ENCODE peak calls at places on chromosome 19, in nine cellular contexts. G is sigmoid colon; E is AG04450; C is heart right ventricle; T is adrenal gland; F is CD8-positive, alpha-beta T cell; N is body of pancreas; L is K562; P is bronchial epithelial cell. H is an unnamed sample.

GRCh38 chr19:30897034-30897433 is 452.2 kb downstream of the TSHZ3 start:
- DNase-seq in G (no peak), E (no peak), C (no peak), T (no peak), F (no peak), N (no peak), L (no peak), P (no peak), H (no peak)

GRCh38 chr19:20503536-20503935 is 62.0 kb downstream of the ZNF737 start:
- DNase-seq in G (no peak), E (no peak), C (no peak), T (peak), F (no peak), N (no peak), L (no peak), P (peak), H (peak)

GRCh38 chr19:39410620-39411005 is 1.9 kb upstream of the PLEKHG2 start:
- DNase-seq in G (peak), E (no peak), C (no peak), T (no peak), F (no peak), N (no peak), L (no peak), P (no peak), H (no peak)

GRCh38 chr19:15615526-15615925 is 508 bp downstream of the CYP4F8 start:
- DNase-seq in G (no peak), E (no peak), C (no peak), T (no peak), F (no peak), N (no peak), L (no peak), P (no peak), H (no peak)

GRCh38 chr19:9848761-9849160 is 13.6 kb downstream of the PIN1 start:
- DNase-seq in G (no peak), E (no peak), C (no peak), T (no peak), F (no peak), N (no peak), L (no peak), P (no peak), H (no peak)

GRCh38 chr19:17196610-17197009 is 18.5 kb upstream of the USE1 start:
- DNase-seq in G (no peak), E (no peak), C (no peak), T (no peak), F (no peak), N (no peak), L (no peak), P (no peak), H (no peak)

GRCh38 chr19:58569943-58570670 is 3.0 kb downstream of the MZF1 start:
- DNase-seq in G (peak), E (no peak), C (no peak), T (peak), F (no peak), N (peak), L (no peak), P (no peak), H (no peak)

GRCh38 chr19:53998223-53998622 is 6.8 kb downstream of the CACNG6 start:
- DNase-seq in G (no peak), E (no peak), C (no peak), T (no peak), F (no peak), N (no peak), L (no peak), P (no peak), H (no peak)

GRCh38 chr19:48487944-48488343 is 18.8 kb downstream of the CYTH2 start:
- DNase-seq in G (no peak), E (no peak), C (peak), T (peak), F (no peak), N (peak), L (no peak), P (peak), H (peak)

GRCh38 chr19:16641695-16642094 is 13.7 kb upstream of the MED26 start:
- DNase-seq in G (no peak), E (no peak), C (no peak), T (no peak), F (no peak), N (no peak), L (no peak), P (no peak), H (no peak)

GRCh38 chr19:20787766-20788165 is 11.7 kb downstream of the ZNF66 start:
- DNase-seq in G (no peak), E (no peak), C (no peak), T (no peak), F (no peak), N (no peak), L (no peak), P (no peak), H (no peak)

GRCh38 chr19:2854849-2855248 is 12.3 kb upstream of the ZNF556 start:
- DNase-seq in G (no peak), E (no peak), C (no peak), T (no peak), F (no peak), N (no peak), L (no peak), P (no peak), H (no peak)

GRCh38 chr19:29673451-29674371 is 8.4 kb downstream of the PLEKHF1 start:
- DNase-seq in G (peak), E (no peak), C (no peak), T (no peak), F (no peak), N (no peak), L (no peak), P (no peak), H (no peak)

GRCh38 chr19:55146648-55147218 is 2.3 kb downstream of the TNNT1 start:
- DNase-seq in G (no peak), E (no peak), C (no peak), T (no peak), F (no peak), N (no peak), L (peak), P (peak), H (no peak)

GRCh38 chr19:16061943-16062342 is 14.4 kb upstream of the TPM4 start:
- DNase-seq in G (no peak), E (no peak), C (no peak), T (no peak), F (no peak), N (no peak), L (no peak), P (no peak), H (no peak)

GRCh38 chr19:10228925-10229324 is 2.2 kb downstream of the S1PR2 start:
- DNase-seq in G (no peak), E (no peak), C (no peak), T (no peak), F (no peak), N (no peak), L (peak), P (peak), H (no peak)

GRCh38 chr19:3549816-3550215 is 7.6 kb downstream of the MFSD12 start:
- DNase-seq in G (no peak), E (no peak), C (no peak), T (no peak), F (no peak), N (no peak), L (no peak), P (no peak), H (no peak)

GRCh38 chr19:6801397-6802086 is 29.0 kb downstream of the VAV1 start:
- DNase-seq in G (peak), E (no peak), C (peak), T (peak), F (peak), N (peak), L (peak), P (peak), H (no peak)

GRCh38 chr19:43467730-43468129 is 2.3 kb upstream of the LYPD3 start:
- DNase-seq in G (no peak), E (no peak), C (no peak), T (no peak), F (no peak), N (no peak), L (no peak), P (peak), H (no peak)

GRCh38 chr19:17424743-17425365 is 5.0 kb downstream of the MVB12A start:
- DNase-seq in G (no peak), E (no peak), C (peak), T (peak), F (no peak), N (no peak), L (peak), P (no peak), H (no peak)

GRCh38 chr19:45442927-45443461 is 19.3 kb upstream of the ERCC1 start:
- DNase-seq in G (peak), E (no peak), C (no peak), T (peak), F (no peak), N (peak), L (peak), P (no peak), H (no peak)

GRCh38 chr19:48862827-48863226 is 5.6 kb downstream of the PLEKHA4 start:
- DNase-seq in G (no peak), E (no peak), C (no peak), T (no peak), F (no peak), N (no peak), L (no peak), P (no peak), H (no peak)

GRCh38 chr19:13195678-13196077 is 45.5 kb downstream of the IER2 start:
- DNase-seq in G (no peak), E (no peak), C (no peak), T (no peak), F (no peak), N (peak), L (peak), P (no peak), H (no peak)

GRCh38 chr19:5864725-5865486 is 5.4 kb downstream of the FUT5 start:
- DNase-seq in G (no peak), E (no peak), C (no peak), T (no peak), F (no peak), N (no peak), L (no peak), P (no peak), H (no peak)

GRCh38 chr19:16871870-16872269 is 16.9 kb upstream of the F2RL3 start:
- DNase-seq in G (no peak), E (no peak), C (no peak), T (peak), F (no peak), N (no peak), L (no peak), P (no peak), H (no peak)

GRCh38 chr19:2495130-2495641 is 19.3 kb downstream of the GADD45B start:
- DNase-seq in G (peak), E (no peak), C (peak), T (peak), F (no peak), N (peak), L (no peak), P (peak), H (peak)

GRCh38 chr19:41699231-41699967 is 9.0 kb upstream of the CEACAM5 start:
- DNase-seq in G (peak), E (no peak), C (no peak), T (no peak), F (no peak), N (peak), L (no peak), P (peak), H (no peak)

GRCh38 chr19:48206402-48207093 is 36.1 kb downstream of the ZSWIM9 start:
- DNase-seq in G (no peak), E (no peak), C (no peak), T (no peak), F (no peak), N (no peak), L (no peak), P (peak), H (no peak)

GRCh38 chr19:18433039-18433691 is 4.8 kb downstream of the ISYNA1 start:
- DNase-seq in G (peak), E (no peak), C (no peak), T (no peak), F (no peak), N (no peak), L (peak), P (no peak), H (no peak)

GRCh38 chr19:55405638-55406037 is 1.9 kb downstream of the UBE2S start:
- DNase-seq in G (no peak), E (no peak), C (no peak), T (no peak), F (no peak), N (no peak), L (no peak), P (no peak), H (no peak)

DNA sequence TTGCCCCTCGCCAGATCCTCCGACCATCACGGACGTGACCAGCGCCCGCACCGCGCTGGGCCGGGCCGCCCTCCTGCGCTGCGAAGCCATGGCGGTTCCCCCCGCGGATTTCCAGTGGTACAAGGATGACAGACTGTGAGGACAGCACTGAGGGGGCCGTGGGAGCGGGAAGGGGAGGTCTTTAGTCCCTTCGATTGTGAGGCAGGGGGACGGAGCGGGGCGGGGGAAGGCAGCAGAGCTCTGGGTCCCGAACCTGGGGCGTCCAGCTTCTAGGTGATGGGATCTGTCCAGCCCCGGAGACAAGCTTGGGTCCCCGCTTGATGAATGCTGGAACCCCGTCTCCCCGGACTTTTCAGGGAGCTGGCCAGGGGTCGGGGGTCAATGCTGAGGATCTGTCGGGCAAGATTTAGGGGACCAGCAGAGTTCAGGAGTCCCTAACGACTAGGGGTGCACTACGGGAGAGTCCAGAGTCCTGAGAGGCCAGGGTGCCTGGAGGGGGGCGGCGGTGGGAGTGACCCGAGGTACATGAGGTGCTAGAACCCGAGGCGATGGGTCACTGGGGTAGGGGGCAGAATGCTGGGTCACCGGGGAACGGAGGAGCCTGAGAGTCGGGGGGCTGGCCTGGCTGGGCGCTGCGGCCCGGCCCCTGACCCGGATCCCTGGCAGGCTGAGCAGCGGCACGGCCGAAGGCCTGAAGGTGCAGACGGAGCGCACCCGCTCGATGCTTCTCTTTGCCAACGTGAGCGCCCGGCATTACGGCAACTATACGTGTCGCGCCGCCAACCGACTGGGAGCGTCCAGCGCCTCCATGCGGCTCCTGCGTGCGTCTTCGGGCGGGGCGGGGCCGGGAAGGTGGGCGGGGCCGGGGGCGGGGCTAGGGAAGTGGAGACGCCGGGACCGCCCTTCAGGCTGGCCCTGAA is 14.6 kb downstream of the VSIG10L start:
- DNase-seq in G (no peak), E (no peak), C (peak), T (peak), F (no peak), N (no peak), L (peak), P (no peak), H (no peak)
- H3K4me3 ChIP-seq in G (no peak), E (peak), C (peak), T (no peak), F (no peak), N (no peak), L (peak), P (no peak), H (peak)

DNA sequence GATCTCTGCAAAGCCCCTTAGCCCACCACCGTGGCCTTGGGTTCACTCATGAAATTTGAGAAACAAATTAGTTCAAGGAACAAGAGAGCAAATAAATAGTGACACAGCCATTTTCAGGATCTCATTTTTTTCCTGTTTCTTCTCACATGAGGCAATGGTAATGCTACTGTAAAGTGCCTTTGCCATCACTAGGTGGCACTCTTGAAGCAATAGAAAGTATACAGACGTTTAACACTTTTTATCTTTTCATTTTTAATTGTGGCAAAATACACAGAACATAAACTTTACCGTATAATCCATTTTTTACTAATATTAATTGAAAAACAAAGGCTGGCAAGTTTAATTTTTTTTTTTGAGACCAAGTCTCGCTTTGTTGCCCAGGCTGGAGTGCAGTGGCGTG is 76.9 kb upstream of the ZNF835 start:
- DNase-seq in G (no peak), E (no peak), C (no peak), T (peak), F (no peak), N (peak), L (no peak), P (peak), H (no peak)
- TF ChIP-seq CTCF in G (peak), E (no peak), C (peak), T (peak), F (no peak), N (peak), L (peak), P (peak), H (peak)

DNA sequence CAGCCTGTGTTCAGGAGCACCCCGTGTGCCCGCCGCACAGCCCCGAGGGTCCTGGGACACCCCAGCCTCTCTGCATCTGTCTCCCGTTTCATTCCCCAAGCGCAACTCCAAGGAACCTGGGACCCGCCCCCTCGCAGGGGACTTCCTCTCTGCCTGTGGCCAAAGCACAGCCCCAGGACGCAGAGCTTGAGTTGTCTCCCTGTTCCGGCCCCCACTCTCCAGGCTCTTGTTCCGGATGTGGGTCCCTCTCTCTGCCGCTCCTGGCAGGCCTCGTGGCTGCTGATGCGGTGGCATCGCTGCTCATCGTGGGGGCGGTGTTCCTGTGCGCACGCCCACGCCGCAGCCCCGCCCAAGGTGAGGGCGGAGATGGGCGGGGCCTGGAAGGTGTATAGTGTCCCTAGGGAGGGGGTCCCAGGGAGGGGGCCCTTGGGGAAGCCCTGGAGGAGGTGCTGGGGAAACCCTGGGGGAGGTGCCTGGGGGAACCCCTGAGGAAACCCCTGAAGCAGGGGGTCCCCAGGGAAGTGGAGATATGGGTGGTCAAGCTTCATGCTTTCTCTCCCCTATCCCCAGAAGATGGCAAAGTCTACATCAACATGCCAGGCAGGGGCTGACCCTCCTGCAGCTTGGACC is 1.3 kb downstream of the HCST start:
- DNase-seq in G (peak), E (no peak), C (peak), T (peak), F (peak), N (peak), L (peak), P (peak), H (no peak)
- H3K4me3 ChIP-seq in G (peak), E (peak), C (no peak), T (no peak), F (peak), N (no peak), L (peak), P (peak), H (peak)

GRCh38 chr19:11735375-11735774 is 3.4 kb downstream of the ZNF823 start:
- DNase-seq in G (no peak), E (no peak), C (no peak), T (no peak), F (no peak), N (no peak), L (no peak), P (peak), H (no peak)

GRCh38 chr19:11738746-11739620 is at the start of gene ZNF823:
- DNase-seq in G (peak), E (peak), C (peak), T (peak), F (peak), N (peak), L (peak), P (peak), H (peak)

GRCh38 chr19:11736696-11737095 is 2.0 kb downstream of the ZNF823 start:
- DNase-seq in G (peak), E (no peak), C (peak), T (peak), F (no peak), N (no peak), L (peak), P (peak), H (no peak)

DNA sequence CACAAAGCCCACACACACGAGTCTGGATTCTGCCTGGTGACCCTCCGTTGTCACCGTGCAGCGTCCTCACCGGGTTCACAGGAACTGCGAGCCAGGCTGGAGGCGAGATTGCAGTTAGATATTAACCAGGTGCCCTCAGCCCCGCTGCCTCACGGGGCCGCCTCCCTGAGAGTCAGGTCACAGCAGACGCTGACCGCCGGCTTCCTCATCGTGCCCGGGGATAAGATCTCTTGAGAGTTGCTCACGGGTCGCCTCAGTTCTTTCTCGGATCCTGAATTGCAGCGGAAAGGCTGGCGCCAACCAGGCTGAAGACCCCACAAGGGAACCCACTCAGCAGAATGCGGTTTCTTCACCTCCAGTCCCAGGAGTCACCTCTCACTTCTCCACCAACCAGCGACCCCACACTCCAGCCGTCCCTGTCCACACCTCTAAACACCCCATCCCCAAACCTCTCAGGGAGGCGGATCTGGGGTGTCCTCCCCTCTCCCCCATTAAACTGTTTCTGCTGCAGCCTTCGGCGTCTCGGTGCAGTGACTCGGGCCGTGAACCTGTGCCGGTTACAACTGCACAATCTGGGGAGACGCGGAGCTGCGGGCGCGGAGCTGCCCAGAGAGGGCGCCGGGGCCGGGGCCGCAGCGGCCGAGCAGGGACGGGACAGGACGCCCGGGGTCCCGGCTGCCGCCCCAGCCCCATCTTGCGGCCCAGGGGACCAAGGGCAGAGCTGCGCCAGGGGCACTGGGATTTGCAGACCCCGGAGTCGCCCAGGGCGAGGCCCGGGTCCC is 591 bp downstream of the ZNF823 start:
- DNase-seq in G (peak), E (no peak), C (peak), T (peak), F (no peak), N (peak), L (peak), P (no peak), H (no peak)
- TF ChIP-seq CTCF in G (no peak), E (no peak), C (peak), T (no peak), F (no peak), N (no peak), L (no peak), P (peak), H (no peak)

H was measured in retinal pigment epithelial cell.